ENCODE peak calls at places on chromosomes 4 and X, in eight cellular contexts. E is NCI-H460; W is D341Med; L is stimulated activated CD8-positive, alpha-beta memory T cell treated with anti-CD3 and anti-CD28 coated beads, Interleukin-7, amount 100 ng/mL, for 1 hour; A is aorta; Z is GM04504; K is left lung; B is fibroblast of lung. H is an unnamed sample.

GRCh38 chr4:102778720-102779119 is 18.0 kb upstream of the MANBA start:
- DNase-seq in E (no peak), W (no peak), L (no peak), A (no peak), Z (no peak), K (peak; percentile 37), B (no peak), H (no peak)

GRCh38 chr4:41184009-41184408 is 30.3 kb downstream of the APBB2 start:
- DNase-seq in E (no peak), W (no peak), L (no peak), A (no peak), Z (no peak), K (no peak), B (no peak), H (no peak)

GRCh38 chr4:73067971-73068394 is 1.5 kb downstream of the COX18 start:
- DNase-seq in E (no peak), W (no peak), L (no peak), A (no peak), Z (peak; percentile 0), K (no peak), B (peak; percentile 18), H (peak; percentile 5)

GRCh38 chr4:20592666-20593065 is 107.6 kb upstream of the PACRGL start:
- DNase-seq in E (no peak), W (no peak), L (no peak), A (no peak), Z (no peak), K (no peak), B (peak; percentile 56), H (peak; percentile 43)

GRCh38 chr4:8188743-8189550 is 10.1 kb upstream of the SH3TC1 start:
- DNase-seq in E (no peak), W (no peak), L (no peak), A (peak; percentile 86), Z (no peak), K (peak; percentile 85), B (peak; percentile 48), H (no peak)

GRCh38 chrX:132818638-132819037 is 139.8 kb downstream of the HS6ST2 start:
- DNase-seq in E (no peak), W (no peak), L (no peak), A (no peak), Z (no peak), K (no peak), B (no peak), H (no peak)

GRCh38 chr4:89469930-89470375 is 162.4 kb upstream of the GPRIN3 start:
- DNase-seq in E (peak; percentile 60), W (no peak), L (no peak), A (no peak), Z (peak; percentile 72), K (no peak), B (peak; percentile 97), H (peak; percentile 79)

GRCh38 chr4:109733728-109734127 is 3.9 kb upstream of the PLA2G12A start:
- DNase-seq in E (no peak), W (no peak), L (no peak), A (no peak), Z (no peak), K (no peak), B (no peak), H (peak; percentile 14)

GRCh38 chr4:153248641-153249198 is 44.5 kb downstream of the TRIM2 start:
- DNase-seq in E (no peak), W (no peak), L (no peak), A (no peak), Z (no peak), K (peak; percentile 37), B (no peak), H (no peak)

GRCh38 chr4:173182403-173182802 is 13.8 kb downstream of the GALNT7 start:
- DNase-seq in E (no peak), W (no peak), L (no peak), A (no peak), Z (peak; percentile 33), K (no peak), B (peak; percentile 75), H (peak; percentile 79)

GRCh38 chr4:142984871-142985585 is 138.9 kb upstream of the INPP4B start:
- DNase-seq in E (peak; percentile 4), W (peak; percentile 71), L (no peak), A (no peak), Z (no peak), K (no peak), B (peak; percentile 44), H (peak; percentile 50)

GRCh38 chr4:67198757-67199156 is 346.5 kb downstream of the CENPC start:
- DNase-seq in E (peak; percentile 25), W (peak; percentile 57), L (no peak), A (no peak), Z (no peak), K (no peak), B (no peak), H (peak; percentile 79)

GRCh38 chrX:9628779-9629493 is 136.7 kb downstream of the GPR143 start:
- DNase-seq in E (no peak), W (no peak), L (no peak), A (no peak), Z (no peak), K (no peak), B (no peak), H (no peak)

GRCh38 chrX:94560930-94561329 is 886.9 kb downstream of the FAM133A start:
- DNase-seq in E (no peak), W (no peak), L (no peak), A (no peak), Z (no peak), K (no peak), B (no peak), H (no peak)

GRCh38 chr4:83387922-83388676 is 53.5 kb upstream of the HPSE start:
- DNase-seq in E (no peak), W (no peak), L (no peak), A (no peak), Z (no peak), K (no peak), B (peak; percentile 2), H (no peak)

GRCh38 chrX:41475611-41476241 is 28.6 kb downstream of the NYX start:
- DNase-seq in E (no peak), W (no peak), L (no peak), A (no peak), Z (no peak), K (no peak), B (no peak), H (peak; percentile 23)

GRCh38 chr4:125677665-125678307 is 363.0 kb downstream of the FAT4 start:
- DNase-seq in E (no peak), W (no peak), L (no peak), A (no peak), Z (no peak), K (no peak), B (peak; percentile 3), H (no peak)

GRCh38 chr4:56764775-56765174 is 56.7 kb downstream of the SPINK2 start:
- DNase-seq in E (no peak), W (no peak), L (no peak), A (no peak), Z (no peak), K (no peak), B (no peak), H (no peak)

GRCh38 chr4:76311896-76312331 is 5.4 kb downstream of the STBD1 start:
- DNase-seq in E (no peak), W (no peak), L (no peak), A (no peak), Z (no peak), K (no peak), B (no peak), H (no peak)

GRCh38 chr4:119525771-119526712 is 102.6 kb downstream of the PDE5A start:
- DNase-seq in E (no peak), W (no peak), L (no peak), A (no peak), Z (no peak), K (no peak), B (peak; percentile 31), H (peak; percentile 13)

GRCh38 chrX:37407736-37408135 is 58.6 kb downstream of the PRRG1 start:
- DNase-seq in E (no peak), W (no peak), L (no peak), A (no peak), Z (no peak), K (no peak), B (no peak), H (no peak)

GRCh38 chr4:89364559-89364958 is 57.0 kb upstream of the GPRIN3 start:
- DNase-seq in E (no peak), W (no peak), L (no peak), A (no peak), Z (no peak), K (no peak), B (no peak), H (no peak)

GRCh38 chr4:67320645-67321044 is 224.7 kb downstream of the CENPC start:
- DNase-seq in E (no peak), W (no peak), L (no peak), A (no peak), Z (no peak), K (no peak), B (no peak), H (no peak)

GRCh38 chrX:102739642-102740041 is 19.1 kb downstream of the GPRASP3 start:
- DNase-seq in E (no peak), W (no peak), L (no peak), A (no peak), Z (no peak), K (no peak), B (no peak), H (peak; percentile 62)

GRCh38 chr4:185143596-185143969 is 517 bp downstream of the SLC25A4 start:
- DNase-seq in E (no peak), W (peak; percentile 75), L (no peak), A (peak; percentile 79), Z (no peak), K (peak; percentile 47), B (peak; percentile 27), H (peak; percentile 52)

GRCh38 chr4:32135642-32136041 is 1415.5 kb downstream of the PCDH7 start:
- DNase-seq in E (no peak), W (no peak), L (no peak), A (no peak), Z (no peak), K (no peak), B (peak; percentile 42), H (no peak)

GRCh38 chrX:131830400-131831184 is 192.5 kb upstream of the STK26 start:
- DNase-seq in E (peak; percentile 92), W (peak; percentile 76), L (no peak), A (peak; percentile 78), Z (peak; percentile 50), K (peak; percentile 64), B (peak; percentile 45), H (peak; percentile 75)

GRCh38 chr4:147339116-147339515 is 141.8 kb upstream of the EDNRA start:
- DNase-seq in E (no peak), W (no peak), L (no peak), A (no peak), Z (no peak), K (no peak), B (peak; percentile 56), H (no peak)

H was measured in astrocyte of the hippocampus.